ENCODE peak calls at places on chromosomes 12 and 14, in five cellular contexts. One of them, this sample, is unnamed.

GRCh38 chr12:14850929-14851663 is 7.8 kb upstream of the ART4 start:
- DNase-seq in PC-3: no peak
- DNase-seq in pancreas: no peak
- DNase-seq in upper lobe of left lung: no peak
- DNase-seq in CD8-positive, alpha-beta T cell: no peak
- DNase-seq in this sample: no peak

GRCh38 chr12:112049351-112049750 is 36.1 kb downstream of the ERP29 start:
- DNase-seq in CD8-positive, alpha-beta T cell: no peak
- DNase-seq in pancreas: no peak
- DNase-seq in upper lobe of left lung: no peak
- DNase-seq in PC-3: no peak
- DNase-seq in this sample: no peak

GRCh38 chr14:96762650-96763049 is 34.5 kb upstream of the VRK1 start:
- DNase-seq in PC-3: peak; percentile 78
- DNase-seq in pancreas: no peak
- DNase-seq in CD8-positive, alpha-beta T cell: no peak
- DNase-seq in upper lobe of left lung: no peak
- DNase-seq in this sample: no peak

GRCh38 chr12:54371328-54372112 is 7.2 kb upstream of the GPR84 start:
- DNase-seq in pancreas: no peak
- DNase-seq in PC-3: no peak
- DNase-seq in CD8-positive, alpha-beta T cell: no peak
- DNase-seq in upper lobe of left lung: no peak
- DNase-seq in this sample: no peak

GRCh38 chr12:125683748-125684381 is 618.6 kb downstream of the AACS start:
- DNase-seq in PC-3: no peak
- DNase-seq in pancreas: peak; percentile 90
- DNase-seq in CD8-positive, alpha-beta T cell: no peak
- DNase-seq in upper lobe of left lung: peak; percentile 49
- DNase-seq in this sample: no peak

GRCh38 chr12:96241484-96242256 is 47.5 kb downstream of the ELK3 start:
- DNase-seq in upper lobe of left lung: peak; percentile 60
- DNase-seq in PC-3: no peak
- DNase-seq in pancreas: no peak
- DNase-seq in CD8-positive, alpha-beta T cell: peak; percentile 87
- DNase-seq in this sample: peak; percentile 82

GRCh38 chr12:25054783-25055144 is 105.9 kb upstream of the BCAT1 start:
- DNase-seq in pancreas: no peak
- DNase-seq in PC-3: no peak
- DNase-seq in upper lobe of left lung: no peak
- DNase-seq in CD8-positive, alpha-beta T cell: peak; percentile 59
- DNase-seq in this sample: peak; percentile 28

GRCh38 chr12:72369560-72369959 is 97.4 kb downstream of the TRHDE start:
- DNase-seq in PC-3: no peak
- DNase-seq in CD8-positive, alpha-beta T cell: no peak
- DNase-seq in pancreas: no peak
- DNase-seq in upper lobe of left lung: no peak
- DNase-seq in this sample: no peak

GRCh38 chr14:22614240-22614799 is 16.2 kb downstream of the ABHD4 start:
- DNase-seq in pancreas: no peak
- DNase-seq in upper lobe of left lung: no peak
- DNase-seq in PC-3: peak; percentile 97
- DNase-seq in CD8-positive, alpha-beta T cell: no peak
- DNase-seq in this sample: no peak

GRCh38 chr12:75361408-75361807 is 26.9 kb downstream of the GLIPR1L1 start:
- DNase-seq in CD8-positive, alpha-beta T cell: no peak
- DNase-seq in pancreas: no peak
- DNase-seq in upper lobe of left lung: no peak
- DNase-seq in PC-3: no peak
- DNase-seq in this sample: no peak

GRCh38 chr12:51941669-51942455 is 9.6 kb upstream of the ACVR1B start:
- DNase-seq in CD8-positive, alpha-beta T cell: no peak
- DNase-seq in upper lobe of left lung: no peak
- DNase-seq in pancreas: no peak
- DNase-seq in PC-3: no peak
- DNase-seq in this sample: no peak

GRCh38 chr14:100827140-100827517 is 1.2 kb downstream of the MEG3 start:
- DNase-seq in upper lobe of left lung: no peak
- DNase-seq in PC-3: no peak
- DNase-seq in pancreas: peak; percentile 81
- DNase-seq in CD8-positive, alpha-beta T cell: no peak
- DNase-seq in this sample: no peak

GRCh38 chr12:91432755-91433154 is 250.1 kb upstream of the DCN start:
- DNase-seq in CD8-positive, alpha-beta T cell: no peak
- DNase-seq in PC-3: no peak
- DNase-seq in pancreas: no peak
- DNase-seq in upper lobe of left lung: no peak
- DNase-seq in this sample: no peak

GRCh38 chr14:47227051-47227600 is 448.3 kb downstream of the MDGA2 start:
- DNase-seq in CD8-positive, alpha-beta T cell: no peak
- DNase-seq in PC-3: no peak
- DNase-seq in upper lobe of left lung: no peak
- DNase-seq in pancreas: no peak
- DNase-seq in this sample: no peak

GRCh38 chr12:19206493-19207077 is 77.1 kb downstream of the PLEKHA5 start:
- DNase-seq in CD8-positive, alpha-beta T cell: no peak
- DNase-seq in pancreas: no peak
- DNase-seq in PC-3: peak; percentile 70
- DNase-seq in upper lobe of left lung: no peak
- DNase-seq in this sample: no peak

GRCh38 chr14:29353473-29353872 is 574.2 kb downstream of the PRKD1 start:
- DNase-seq in CD8-positive, alpha-beta T cell: no peak
- DNase-seq in pancreas: no peak
- DNase-seq in PC-3: no peak
- DNase-seq in upper lobe of left lung: no peak
- DNase-seq in this sample: no peak

GRCh38 chr14:104371917-104372316 is 207.6 kb upstream of the C14orf180 start:
- DNase-seq in upper lobe of left lung: no peak
- DNase-seq in PC-3: no peak
- DNase-seq in pancreas: no peak
- DNase-seq in CD8-positive, alpha-beta T cell: no peak
- DNase-seq in this sample: no peak

DNA sequence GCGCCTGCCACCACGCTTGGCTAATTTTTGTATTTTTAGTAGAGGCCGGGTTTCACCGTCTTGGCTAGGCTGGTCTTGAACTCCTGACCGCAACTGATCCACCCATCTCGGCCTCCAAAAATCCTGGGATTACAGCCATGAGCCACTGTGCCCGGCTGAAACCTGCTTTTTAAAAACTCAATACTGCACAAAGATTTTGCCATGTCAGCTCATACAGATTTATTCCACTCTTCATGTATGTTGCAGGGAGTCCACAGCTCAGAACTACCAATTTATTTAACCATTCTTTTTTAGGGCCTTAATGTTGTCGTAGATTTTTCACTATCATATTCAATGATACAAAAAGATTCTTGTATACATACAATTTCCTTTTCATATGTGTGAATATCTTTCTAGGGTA is 20.0 kb downstream of the ZCCHC8 start:
- DNase-seq in PC-3: no peak
- DNase-seq in upper lobe of left lung: no peak
- DNase-seq in pancreas: no peak
- DNase-seq in CD8-positive, alpha-beta T cell: no peak
- DNase-seq in this sample: no peak
- H3K36me3 ChIP-seq in PC-3: peaks cover 77% of the 10 kb centered on the region
- H3K36me3 ChIP-seq in upper lobe of left lung: peaks cover 77% of the 10 kb centered on the region
- H3K36me3 ChIP-seq in pancreas: peaks cover 14% of the 10 kb centered on the region
- H3K36me3 ChIP-seq in CD8-positive, alpha-beta T cell: peaks cover 46% of the 10 kb centered on the region
- H3K36me3 ChIP-seq in this sample: peaks cover 79% of the 10 kb centered on the region

GRCh38 chr12:108843187-108843586 is 14.2 kb downstream of the SSH1 start:
- DNase-seq in PC-3: no peak
- DNase-seq in CD8-positive, alpha-beta T cell: no peak
- DNase-seq in upper lobe of left lung: no peak
- DNase-seq in pancreas: no peak
- DNase-seq in this sample: no peak
- H3K36me3 ChIP-seq in PC-3: peaks cover 22% of the 10 kb centered on the region
- H3K36me3 ChIP-seq in CD8-positive, alpha-beta T cell: peaks cover 7% of the 10 kb centered on the region
- H3K36me3 ChIP-seq in upper lobe of left lung: peaks cover 1% of the 10 kb centered on the region
- H3K36me3 ChIP-seq in pancreas: no peaks in the 10 kb centered on the region
- H3K36me3 ChIP-seq in this sample: peaks cover 18% of the 10 kb centered on the region

GRCh38 chr12:103762473-103762872 is 78.6 kb downstream of the NT5DC3 start:
- DNase-seq in CD8-positive, alpha-beta T cell: no peak
- DNase-seq in pancreas: no peak
- DNase-seq in upper lobe of left lung: no peak
- DNase-seq in PC-3: no peak
- DNase-seq in this sample: no peak
- H3K36me3 ChIP-seq in CD8-positive, alpha-beta T cell: no peaks in the 10 kb centered on the region
- H3K36me3 ChIP-seq in pancreas: no peaks in the 10 kb centered on the region
- H3K36me3 ChIP-seq in upper lobe of left lung: no peaks in the 10 kb centered on the region
- H3K36me3 ChIP-seq in PC-3: peaks cover 2% of the 10 kb centered on the region
- H3K36me3 ChIP-seq in this sample: no peaks in the 10 kb centered on the region

GRCh38 chr14:31449136-31449535 is 8.2 kb downstream of the DTD2 start:
- DNase-seq in pancreas: no peak
- DNase-seq in CD8-positive, alpha-beta T cell: no peak
- DNase-seq in upper lobe of left lung: no peak
- DNase-seq in PC-3: peak; percentile 71
- DNase-seq in this sample: no peak
- H3K36me3 ChIP-seq in pancreas: peaks cover 3% of the 10 kb centered on the region
- H3K36me3 ChIP-seq in CD8-positive, alpha-beta T cell: no peaks in the 10 kb centered on the region
- H3K36me3 ChIP-seq in upper lobe of left lung: no peaks in the 10 kb centered on the region
- H3K36me3 ChIP-seq in PC-3: peaks cover 8% of the 10 kb centered on the region
- H3K36me3 ChIP-seq in this sample: peaks cover 7% of the 10 kb centered on the region

GRCh38 chr12:130796985-130797686 is 41.9 kb downstream of the STX2 start:
- DNase-seq in CD8-positive, alpha-beta T cell: peak; percentile 67
- DNase-seq in PC-3: no peak
- DNase-seq in pancreas: no peak
- DNase-seq in upper lobe of left lung: no peak
- DNase-seq in this sample: peak; percentile 10
- H3K36me3 ChIP-seq in CD8-positive, alpha-beta T cell: peaks cover 3% of the 10 kb centered on the region
- H3K36me3 ChIP-seq in PC-3: no peaks in the 10 kb centered on the region
- H3K36me3 ChIP-seq in pancreas: no peaks in the 10 kb centered on the region
- H3K36me3 ChIP-seq in upper lobe of left lung: peaks cover 52% of the 10 kb centered on the region
- H3K36me3 ChIP-seq in this sample: peaks cover 27% of the 10 kb centered on the region

GRCh38 chr12:131913666-131914065 is 15.4 kb upstream of the PUS1 start:
- DNase-seq in PC-3: no peak
- DNase-seq in CD8-positive, alpha-beta T cell: no peak
- DNase-seq in upper lobe of left lung: no peak
- DNase-seq in pancreas: no peak
- DNase-seq in this sample: no peak
- H3K36me3 ChIP-seq in PC-3: peaks cover 36% of the 10 kb centered on the region
- H3K36me3 ChIP-seq in CD8-positive, alpha-beta T cell: peaks cover 5% of the 10 kb centered on the region
- H3K36me3 ChIP-seq in upper lobe of left lung: peaks cover 77% of the 10 kb centered on the region
- H3K36me3 ChIP-seq in pancreas: peaks cover 68% of the 10 kb centered on the region
- H3K36me3 ChIP-seq in this sample: peaks cover 65% of the 10 kb centered on the region

GRCh38 chr12:886206-886605 is 63.3 kb downstream of the RAD52 start:
- DNase-seq in PC-3: no peak
- DNase-seq in upper lobe of left lung: no peak
- DNase-seq in pancreas: no peak
- DNase-seq in CD8-positive, alpha-beta T cell: no peak
- DNase-seq in this sample: no peak

GRCh38 chr12:879641-880040 is 69.9 kb downstream of the RAD52 start:
- DNase-seq in upper lobe of left lung: no peak
- DNase-seq in CD8-positive, alpha-beta T cell: no peak
- DNase-seq in pancreas: no peak
- DNase-seq in PC-3: no peak
- DNase-seq in this sample: no peak

GRCh38 chr12:884746-885414 is 64.6 kb downstream of the RAD52 start:
- DNase-seq in pancreas: no peak
- DNase-seq in upper lobe of left lung: no peak
- DNase-seq in PC-3: no peak
- DNase-seq in CD8-positive, alpha-beta T cell: no peak
- DNase-seq in this sample: no peak

GRCh38 chr12:885701-886100 is 63.8 kb downstream of the RAD52 start:
- DNase-seq in upper lobe of left lung: no peak
- DNase-seq in pancreas: no peak
- DNase-seq in PC-3: no peak
- DNase-seq in CD8-positive, alpha-beta T cell: no peak
- DNase-seq in this sample: no peak

GRCh38 chr12:880656-881055 is 68.8 kb downstream of the RAD52 start:
- DNase-seq in CD8-positive, alpha-beta T cell: no peak
- DNase-seq in pancreas: no peak
- DNase-seq in upper lobe of left lung: no peak
- DNase-seq in PC-3: no peak
- DNase-seq in this sample: no peak
- H3K36me3 ChIP-seq in CD8-positive, alpha-beta T cell: peaks cover 69% of the 10 kb centered on the region
- H3K36me3 ChIP-seq in pancreas: peaks cover 25% of the 10 kb centered on the region
- H3K36me3 ChIP-seq in upper lobe of left lung: peaks cover 66% of the 10 kb centered on the region
- H3K36me3 ChIP-seq in PC-3: peaks cover 45% of the 10 kb centered on the region
- H3K36me3 ChIP-seq in this sample: peaks cover 80% of the 10 kb centered on the region

DNA sequence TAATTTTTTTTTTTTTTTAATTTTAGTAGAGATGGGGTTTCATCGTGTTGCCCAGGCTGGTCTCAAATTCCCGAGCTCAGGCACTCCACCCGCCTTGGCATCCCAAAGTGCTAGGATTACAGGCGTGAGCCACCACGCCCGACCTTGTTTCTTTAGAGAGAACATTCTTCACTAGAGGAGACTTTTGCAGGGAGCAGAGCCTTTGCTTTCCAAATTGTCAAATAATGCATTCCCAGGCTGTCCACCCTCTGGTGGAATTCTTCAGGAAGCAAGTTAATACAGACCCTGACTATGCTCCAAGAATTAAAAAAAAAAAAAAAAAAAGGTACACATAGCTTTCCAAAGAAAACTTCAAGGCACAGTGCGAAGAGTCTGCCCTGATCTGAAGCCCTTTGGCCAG is 6.8 kb downstream of the ALDH1L2 start:
- DNase-seq in CD8-positive, alpha-beta T cell: no peak
- DNase-seq in pancreas: no peak
- DNase-seq in upper lobe of left lung: no peak
- DNase-seq in PC-3: no peak
- DNase-seq in this sample: no peak
- H3K36me3 ChIP-seq in CD8-positive, alpha-beta T cell: no peaks in the 10 kb centered on the region
- H3K36me3 ChIP-seq in pancreas: no peaks in the 10 kb centered on the region
- H3K36me3 ChIP-seq in upper lobe of left lung: no peaks in the 10 kb centered on the region
- H3K36me3 ChIP-seq in PC-3: no peaks in the 10 kb centered on the region
- H3K36me3 ChIP-seq in this sample: no peaks in the 10 kb centered on the region

GRCh38 chr12:121364657-121365265 is 12.6 kb upstream of the ANAPC5 start:
- DNase-seq in CD8-positive, alpha-beta T cell: no peak
- DNase-seq in upper lobe of left lung: no peak
- DNase-seq in PC-3: peak; percentile 40
- DNase-seq in pancreas: no peak
- DNase-seq in this sample: no peak

GRCh38 chr12:121366063-121366459 is 13.8 kb upstream of the ANAPC5 start:
- DNase-seq in PC-3: no peak
- DNase-seq in CD8-positive, alpha-beta T cell: no peak
- DNase-seq in pancreas: no peak
- DNase-seq in upper lobe of left lung: no peak
- DNase-seq in this sample: no peak

GRCh38 chr12:121371404-121371803 is 19.2 kb upstream of the ANAPC5 start:
- DNase-seq in upper lobe of left lung: no peak
- DNase-seq in pancreas: no peak
- DNase-seq in CD8-positive, alpha-beta T cell: no peak
- DNase-seq in PC-3: no peak
- DNase-seq in this sample: no peak

DNA sequence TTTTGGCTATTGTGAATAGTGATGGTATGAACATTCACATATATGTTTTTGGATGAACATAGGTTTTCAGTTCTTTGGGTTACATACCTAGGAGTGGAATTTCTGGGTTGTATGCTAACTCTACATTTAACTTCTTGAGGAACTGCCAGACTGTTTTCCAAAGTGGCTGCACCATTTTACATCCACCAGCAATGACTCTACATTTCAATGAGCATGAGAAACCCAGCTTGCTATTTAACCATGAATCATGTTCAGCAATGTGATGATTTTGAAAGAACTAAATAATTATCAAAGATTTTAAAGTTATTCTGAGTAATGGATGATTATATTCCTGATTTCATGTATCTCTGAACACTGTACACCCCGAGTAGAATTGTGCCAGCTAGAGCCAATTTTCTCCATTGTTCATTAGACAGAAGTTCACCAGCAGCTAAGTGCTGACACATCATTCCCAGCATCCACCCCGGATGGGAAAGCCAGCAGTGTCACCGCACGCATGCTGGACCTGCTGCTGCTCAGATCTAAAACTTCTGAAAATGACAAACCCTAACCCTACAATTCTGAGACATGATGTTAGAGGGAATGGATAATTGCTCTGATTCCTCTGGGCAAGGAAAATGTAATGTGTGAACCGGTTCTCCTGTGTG is 13.3 kb upstream of the ANAPC5 start:
- DNase-seq in PC-3: no peak
- DNase-seq in upper lobe of left lung: no peak
- DNase-seq in CD8-positive, alpha-beta T cell: no peak
- DNase-seq in pancreas: no peak
- DNase-seq in this sample: no peak
- H3K36me3 ChIP-seq in PC-3: no peaks in the 10 kb centered on the region
- H3K36me3 ChIP-seq in upper lobe of left lung: no peaks in the 10 kb centered on the region
- H3K36me3 ChIP-seq in CD8-positive, alpha-beta T cell: no peaks in the 10 kb centered on the region
- H3K36me3 ChIP-seq in pancreas: no peaks in the 10 kb centered on the region
- H3K36me3 ChIP-seq in this sample: no peaks in the 10 kb centered on the region